ENCODE peak calls at places on chromosome 5, in four cellular contexts. F is T-helper 2 cell, Q is hepatocyte, Z is fibroblast of villous mesenchyme. S is an unnamed sample.

GRCh38 chr5:177454397-177455035 is 7.9 kb downstream of the PRR7 start:
- DNase-seq in F (peak), Q (peak), Z (peak), S (peak)

GRCh38 chr5:119527346-119527745 is 75.0 kb downstream of the HSD17B4 start:
- DNase-seq in F (no peak), Q (no peak), Z (no peak), S (no peak)

GRCh38 chr5:115209279-115209678 is 39.6 kb upstream of the TRIM36 start:
- DNase-seq in F (peak), Q (no peak), Z (peak), S (no peak)

GRCh38 chr5:9932770-9933169 is 302.6 kb upstream of the TAS2R1 start:
- DNase-seq in F (no peak), Q (no peak), Z (peak), S (peak)

GRCh38 chr5:147801461-147801860 is 18.9 kb upstream of the JAKMIP2 start:
- DNase-seq in F (no peak), Q (no peak), Z (no peak), S (no peak)

GRCh38 chr5:43563321-43563720 is 6.4 kb upstream of the PAIP1 start:
- DNase-seq in F (no peak), Q (no peak), Z (no peak), S (no peak)

GRCh38 chr5:143776951-143777350 is 35.0 kb upstream of the HMHB1 start:
- DNase-seq in F (no peak), Q (no peak), Z (no peak), S (peak)

GRCh38 chr5:172421-172820 is 18.9 kb upstream of the LRRC14B start:
- DNase-seq in F (no peak), Q (no peak), Z (no peak), S (no peak)

GRCh38 chr5:43482490-43483064 is 1.1 kb downstream of the TMEM267 start:
- DNase-seq in F (no peak), Q (no peak), Z (peak), S (peak)

GRCh38 chr5:144710620-144711019 is 539.9 kb downstream of the KCTD16 start:
- DNase-seq in F (no peak), Q (no peak), Z (no peak), S (no peak)

GRCh38 chr5:59390074-59390659 is 503.4 kb downstream of the PDE4D start:
- DNase-seq in F (no peak), Q (peak), Z (peak), S (peak)

GRCh38 chr5:138110266-138110963 is 26.6 kb downstream of the WNT8A start:
- DNase-seq in F (no peak), Q (no peak), Z (no peak), S (no peak)

GRCh38 chr5:171521679-171522078 is 102.2 kb downstream of the FGF18 start:
- DNase-seq in F (no peak), Q (no peak), Z (no peak), S (no peak)

GRCh38 chr5:40154194-40154593 is 525.5 kb upstream of the PTGER4 start:
- DNase-seq in F (no peak), Q (no peak), Z (no peak), S (no peak)